ENCODE peak calls at places on chromosomes 11 and 22, in eight cellular contexts. C is stomach, Q is H1, O is suprapubic skin, R is transverse colon, J is sigmoid colon, Y is prostate gland, G is spleen. V is an unnamed sample.

GRCh38 chr11:14273885-14274284 is 85.1 kb downstream of the RRAS2 start:
- DNase-seq in Y (no peak), R (no peak), C (no peak), J (no peak), O (no peak), G (no peak), Q (no peak), V (no peak)

GRCh38 chr11:11349870-11350325 is 3.2 kb downstream of the CSNK2A3 start:
- DNase-seq in C (no peak), O (no peak), Y (no peak), G (no peak), R (no peak), Q (no peak), J (no peak), V (no peak)

GRCh38 chr11:108609681-108610080 is 16.1 kb upstream of the EXPH5 start:
- DNase-seq in C (no peak), G (no peak), J (no peak), O (no peak), R (no peak), Q (no peak), Y (no peak), V (no peak)

GRCh38 chr11:27681664-27682063 is 18.6 kb downstream of the BDNF start:
- DNase-seq in C (no peak), Y (no peak), R (no peak), G (no peak), Q (no peak), O (no peak), J (no peak), V (no peak)

GRCh38 chr11:119419834-119420492 is 3.0 kb downstream of the THY1 start:
- DNase-seq in J (no peak), Y (no peak), G (no peak), R (no peak), C (no peak), O (no peak), Q (no peak), V (no peak)

GRCh38 chr22:23377767-23378166 is 197.5 kb downstream of the BCR start:
- DNase-seq in R (no peak), C (no peak), G (no peak), Q (no peak), Y (no peak), O (no peak), J (no peak), V (no peak)

GRCh38 chr22:35582861-35583670 is 34.1 kb downstream of the MB start:
- DNase-seq in O (no peak), Q (peak; percentile 82), Y (peak; percentile 58), R (peak; percentile 68), G (peak; percentile 84), J (peak; percentile 86), C (peak; percentile 67), V (no peak)

GRCh38 chr11:105392546-105392945 is 217.3 kb upstream of the GRIA4 start:
- DNase-seq in J (no peak), Y (no peak), G (no peak), C (no peak), Q (no peak), R (no peak), O (no peak), V (no peak)

GRCh38 chr11:9969068-9969467 is 305.2 kb downstream of the SWAP70 start:
- DNase-seq in R (no peak), C (no peak), Q (no peak), Y (no peak), G (no peak), O (no peak), J (no peak), V (no peak)

GRCh38 chr11:121889168-121889567 is 226.8 kb downstream of the BLID start:
- DNase-seq in O (no peak), J (no peak), Q (no peak), G (no peak), Y (no peak), R (no peak), C (no peak), V (no peak)

GRCh38 chr11:85431319-85431718 is 195.8 kb downstream of the DLG2 start:
- DNase-seq in C (no peak), G (no peak), J (no peak), R (no peak), Q (no peak), O (no peak), Y (no peak), V (no peak)

GRCh38 chr11:56932572-56933235 is 56.0 kb upstream of the OR5AK2 start:
- DNase-seq in G (no peak), Q (no peak), Y (peak; percentile 19), R (no peak), O (no peak), C (no peak), J (no peak), V (no peak)

GRCh38 chr22:19806213-19807160 is 45.9 kb downstream of the TBX1 start:
- DNase-seq in R (peak; percentile 92), Y (peak; percentile 93), J (peak; percentile 70), C (peak; percentile 86), Q (no peak), G (peak; percentile 70), O (peak; percentile 84), V (no peak)

GRCh38 chr22:34255042-34255441 is 334.8 kb upstream of the LARGE1 start:
- DNase-seq in G (no peak), C (no peak), R (no peak), J (no peak), Q (no peak), Y (no peak), O (no peak), V (no peak)

GRCh38 chr11:33543823-33544222 is 156.8 kb downstream of the C11orf91 start:
- DNase-seq in C (no peak), R (no peak), G (no peak), J (no peak), Y (no peak), O (no peak), Q (no peak), V (no peak)

DNA sequence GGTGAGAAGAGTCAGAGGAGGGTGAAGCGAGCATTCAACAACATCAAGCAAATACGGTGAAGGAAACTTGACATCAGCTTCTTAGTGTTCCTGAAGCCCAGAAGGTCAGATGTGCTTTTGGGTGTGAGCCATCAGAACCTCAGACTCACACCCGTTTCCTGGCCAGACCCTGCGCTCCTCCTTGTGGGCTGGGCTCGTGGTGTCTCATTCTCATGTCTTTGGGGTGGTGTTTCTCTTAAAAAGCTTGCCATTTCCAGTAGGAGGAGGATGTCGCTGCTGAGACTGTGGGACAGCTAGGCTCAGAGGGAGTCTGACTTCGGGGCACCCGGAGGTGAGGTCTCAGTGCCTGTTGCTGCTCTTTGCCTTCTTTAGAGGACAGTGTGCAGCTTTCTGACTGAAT is 24.2 kb downstream of the PPFIBP2 start:
- DNase-seq in C (no peak), Y (no peak), O (no peak), J (peak; percentile 73), Q (no peak), R (no peak), G (no peak), V (no peak)
- TF ChIP-seq CTCF in C (no peak), Y (no peak), O (peak; percentile 3), J (no peak), Q (no peak), R (no peak), G (no peak), V (peak; percentile 14)

DNA sequence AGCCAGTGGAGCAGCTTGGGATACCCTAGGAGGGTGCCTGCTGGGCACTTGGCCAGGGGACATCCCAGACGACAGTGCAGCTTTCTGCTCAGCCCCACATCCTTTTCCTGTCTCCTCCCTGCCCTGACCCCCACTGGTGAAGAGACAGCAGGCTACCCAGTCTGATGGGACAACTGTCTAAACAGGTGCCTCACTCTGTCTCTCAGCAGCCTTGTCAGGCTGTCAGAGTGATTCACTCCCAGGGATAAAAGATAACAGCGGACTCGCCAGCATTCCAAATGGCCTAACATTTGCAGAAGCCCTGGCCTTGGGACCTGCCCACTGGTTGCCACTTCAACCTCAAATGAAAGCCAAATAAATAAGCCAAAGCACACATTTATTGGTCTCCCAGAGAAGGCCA is 318.6 kb upstream of the PLET1 start:
- DNase-seq in O (no peak), Q (no peak), R (no peak), Y (no peak), J (no peak), G (no peak), C (no peak), V (peak; percentile 72)
- TF ChIP-seq POLR2AphosphoS5 in O (no peak), Q (no peak), R (no peak), Y (no peak), J (no peak), G (no peak), C (no peak), V (no peak)

GRCh38 chr11:64265176-64266160 is 14.1 kb downstream of the PLCB3 start:
- DNase-seq in R (no peak), Y (no peak), O (no peak), G (peak; percentile 78), C (no peak), J (no peak), Q (no peak), V (no peak)

GRCh38 chr11:64263947-64264317 is 12.6 kb downstream of the PLCB3 start:
- DNase-seq in C (no peak), J (no peak), G (no peak), Q (no peak), R (no peak), O (no peak), Y (no peak), V (no peak)

GRCh38 chr11:64266339-64266738 is 15.0 kb downstream of the PLCB3 start:
- DNase-seq in Q (no peak), R (no peak), G (peak; percentile 80), J (no peak), C (no peak), Y (no peak), O (no peak), V (no peak)

GRCh38 chr11:64263021-64263946 is 12.0 kb downstream of the PLCB3 start:
- DNase-seq in C (no peak), Y (no peak), G (peak; percentile 72), J (no peak), Q (no peak), O (no peak), R (no peak), V (no peak)

DNA sequence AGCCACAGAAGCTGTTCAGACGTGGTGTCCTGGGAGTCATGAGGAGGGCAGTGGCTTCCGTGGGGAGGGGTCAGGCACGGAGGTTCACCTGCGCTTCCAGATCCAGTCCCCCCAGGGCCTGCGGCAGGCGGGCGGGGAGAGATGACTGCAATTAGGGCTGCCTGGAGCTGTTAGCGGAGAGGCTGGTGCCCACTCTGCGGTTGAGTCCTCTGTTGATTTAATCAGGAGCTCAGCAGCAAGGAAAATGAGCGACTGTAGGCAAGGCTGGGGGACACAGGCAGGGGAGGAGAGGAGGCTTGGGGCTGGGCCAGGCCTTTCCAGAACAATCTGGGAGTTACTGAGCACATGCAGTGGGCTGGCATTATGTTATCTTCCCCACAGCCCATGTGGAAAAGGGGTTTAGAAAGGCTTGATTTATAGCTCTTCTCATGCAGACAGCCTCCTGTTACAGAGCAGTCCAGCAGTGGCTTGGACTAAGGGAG is 13.1 kb downstream of the PLCB3 start:
- DNase-seq in R (no peak), G (no peak), O (no peak), J (no peak), C (no peak), Y (no peak), Q (no peak), V (no peak)
- H3K4me1 ChIP-seq in R (peaks cover 18% of the 10 kb centered on the region), G (peaks cover 31% of the 10 kb centered on the region), O (peaks cover 26% of the 10 kb centered on the region), J (peaks cover 25% of the 10 kb centered on the region), C (peaks cover 24% of the 10 kb centered on the region), Y (peaks cover 8% of the 10 kb centered on the region), Q (peaks cover 3% of the 10 kb centered on the region), V (peaks cover 21% of the 10 kb centered on the region)

DNA sequence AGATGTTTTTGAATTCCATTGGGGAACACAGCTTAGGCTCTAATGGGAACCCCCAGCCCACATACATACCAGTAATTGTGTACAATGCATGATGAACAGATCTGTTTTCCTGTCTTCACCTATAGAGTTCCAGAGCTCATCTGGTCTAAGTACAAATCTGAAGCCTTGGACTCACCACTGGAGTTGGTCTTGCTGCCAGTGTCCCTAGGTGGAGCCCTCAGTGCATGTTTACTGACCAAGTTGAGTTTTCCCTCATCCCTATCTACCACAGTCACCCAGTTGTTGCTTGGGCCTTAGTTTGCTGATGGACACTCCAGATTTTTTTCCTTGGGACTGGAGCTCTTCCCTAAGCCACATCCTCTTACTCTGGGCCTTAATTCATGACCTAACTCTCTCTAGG is 159.2 kb upstream of the DDI1 start:
- DNase-seq in C (no peak), Q (no peak), Y (no peak), O (no peak), R (no peak), G (no peak), J (no peak), V (no peak)
- TF ChIP-seq CTCF in C (no peak), Q (no peak), Y (no peak), O (no peak), R (no peak), G (no peak), J (no peak), V (no peak)